ENCODE peak calls at places on chromosomes 11 and 22, in six cellular contexts. D is CD4-positive, alpha-beta memory T cell; K is AG04450; W is A549; G is PC-3; Z is colonic mucosa. M is an unnamed sample.

GRCh38 chr11:134488913-134489312 is 76.9 kb upstream of the B3GAT1 start:
- DNase-seq in Z (no peak), G (no peak), D (no peak), W (no peak), K (no peak), M (no peak)

GRCh38 chr11:118374729-118375128 is 15.3 kb downstream of the UBE4A start:
- DNase-seq in K (no peak), G (no peak), W (no peak), Z (no peak), D (no peak), M (no peak)

GRCh38 chr11:132140056-132140455 is 769.6 kb downstream of the NTM start:
- DNase-seq in D (no peak), K (no peak), Z (no peak), W (no peak), G (no peak), M (no peak)

GRCh38 chr11:130762342-130763037 is 153.8 kb downstream of the SNX19 start:
- DNase-seq in D (no peak), G (peak), W (no peak), K (no peak), Z (no peak), M (no peak)

GRCh38 chr11:20047755-20048154 is 112.5 kb downstream of the DBX1 start:
- DNase-seq in W (no peak), D (no peak), G (no peak), K (no peak), Z (no peak), M (no peak)

GRCh38 chr22:38788417-38788816 is 5.5 kb downstream of the DNAL4 start:
- DNase-seq in D (no peak), W (no peak), Z (peak), K (peak), G (peak), M (no peak)

GRCh38 chr11:59158206-59159068 is 13.5 kb upstream of the DTX4 start:
- DNase-seq in W (peak), Z (peak), D (peak), G (peak), K (peak), M (peak)

GRCh38 chr11:69842746-69843528 is 23.7 kb upstream of the FGF3 start:
- DNase-seq in G (no peak), K (no peak), Z (no peak), D (no peak), W (no peak), M (no peak)

GRCh38 chr11:68160100-68160695 is 39.0 kb upstream of the CHKA start:
- DNase-seq in D (no peak), Z (no peak), G (no peak), K (no peak), W (no peak), M (no peak)

GRCh38 chr11:17197431-17197898 is 10.3 kb downstream of the PIK3C2A start:
- DNase-seq in D (no peak), Z (no peak), K (no peak), G (peak), W (no peak), M (no peak)

GRCh38 chr11:107549253-107549953 is 16.1 kb downstream of the ALKBH8 start:
- DNase-seq in K (no peak), W (no peak), Z (peak), D (peak), G (peak), M (peak)

GRCh38 chr11:133896028-133896427 is 50.7 kb upstream of the SPATA19 start:
- DNase-seq in Z (no peak), D (no peak), G (no peak), W (no peak), K (no peak), M (no peak)

GRCh38 chr11:113529606-113530005 is 54.4 kb upstream of the DRD2 start:
- DNase-seq in K (no peak), W (no peak), D (no peak), G (no peak), Z (no peak), M (no peak)

GRCh38 chr11:64088159-64089026 is 52.7 kb downstream of the FLRT1 start:
- DNase-seq in K (no peak), Z (no peak), G (peak), D (no peak), W (peak), M (no peak)

GRCh38 chr11:96044311-96044710 is 120.4 kb upstream of the MTMR2 start:
- DNase-seq in K (no peak), Z (no peak), W (no peak), G (no peak), D (no peak), M (no peak)

GRCh38 chr11:83819936-83820549 is 533.9 kb upstream of the CCDC90B start:
- DNase-seq in Z (no peak), W (peak), D (peak), K (peak), G (peak), M (no peak)

GRCh38 chr11:33135216-33135615 is 26.1 kb downstream of the CSTF3 start:
- DNase-seq in D (no peak), Z (no peak), G (no peak), K (peak), W (no peak), M (no peak)

GRCh38 chr22:47162865-47163264 is 400.4 kb downstream of the TBC1D22A start:
- DNase-seq in Z (no peak), K (no peak), W (no peak), D (no peak), G (no peak), M (no peak)

GRCh38 chr11:27705873-27706820 is 5.9 kb upstream of the BDNF start:
- DNase-seq in D (no peak), G (peak), W (peak), Z (no peak), K (no peak), M (no peak)

GRCh38 chr22:40410272-40410671 is 39.9 kb downstream of the SGSM3 start:
- DNase-seq in W (no peak), G (peak), K (no peak), Z (no peak), D (no peak), M (no peak)
- H3K27ac ChIP-seq in W (no peak), G (peak), K (no peak), Z (no peak), D (no peak), M (no peak)

GRCh38 chr22:19289475-19290161 is 1.9 kb downstream of the CLTCL1 start:
- DNase-seq in D (no peak), G (peak), K (peak), W (no peak), Z (no peak), M (no peak)

GRCh38 chr22:19290400-19291217 is 910 bp downstream of the CLTCL1 start:
- DNase-seq in D (peak), Z (no peak), W (no peak), G (no peak), K (no peak), M (no peak)

GRCh38 chr22:19285831-19286230 is 5.7 kb downstream of the CLTCL1 start:
- DNase-seq in W (no peak), Z (no peak), D (no peak), K (no peak), G (no peak), M (no peak)

GRCh38 chr22:19287889-19288288 is 3.6 kb downstream of the CLTCL1 start:
- DNase-seq in D (no peak), G (peak), K (peak), W (no peak), Z (no peak), M (no peak)

GRCh38 chr22:19287076-19287724 is 4.3 kb downstream of the CLTCL1 start:
- DNase-seq in Z (no peak), K (peak), G (peak), W (no peak), D (no peak), M (no peak)
- H3K4me3 ChIP-seq in Z (no peak), K (no peak), G (no peak), W (peak), D (no peak), M (no peak)

GRCh38 chr11:75814369-75814685 is 683 bp upstream of the UVRAG start:
- DNase-seq in G (no peak), K (no peak), Z (no peak), W (no peak), D (no peak), M (no peak)

GRCh38 chr11:75813622-75814039 is 1.4 kb upstream of the UVRAG start:
- DNase-seq in D (no peak), K (no peak), G (peak), W (no peak), Z (no peak), M (no peak)

GRCh38 chr11:75811485-75811884 is 3.5 kb upstream of the UVRAG start:
- DNase-seq in K (no peak), W (no peak), G (no peak), D (no peak), Z (no peak), M (no peak)

GRCh38 chr11:75813126-75813525 is 1.9 kb upstream of the UVRAG start:
- DNase-seq in Z (no peak), W (no peak), K (no peak), D (no peak), G (peak), M (no peak)

DNA sequence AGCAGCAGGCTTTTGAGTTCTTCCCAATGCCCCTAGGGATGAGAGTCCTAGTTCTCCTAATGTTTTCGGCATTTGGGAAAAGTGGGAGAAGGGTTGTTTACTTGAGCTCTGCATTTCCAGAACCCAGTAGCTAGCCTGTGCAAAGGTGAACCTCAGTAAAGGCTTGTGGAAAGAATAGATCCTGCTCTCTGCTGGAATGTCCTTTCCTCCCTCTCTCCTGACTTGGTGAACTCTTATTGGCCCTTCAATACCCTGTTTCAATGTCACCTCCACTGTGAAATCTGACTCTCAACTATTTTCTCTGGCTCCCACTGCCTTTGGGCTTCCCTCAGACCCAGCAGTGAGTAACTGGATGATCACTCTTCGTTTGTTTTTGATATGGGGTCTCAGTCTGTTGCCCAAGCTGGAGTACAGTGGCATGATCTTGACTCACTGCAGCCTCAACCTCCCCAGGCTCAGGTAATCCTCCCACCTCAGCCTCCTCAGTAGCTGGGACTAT is 2.4 kb upstream of the UVRAG start:
- DNase-seq in D (no peak), W (no peak), Z (no peak), K (no peak), G (peak), M (no peak)
- H3K27ac ChIP-seq in D (no peak), W (no peak), Z (no peak), K (no peak), G (peak), M (no peak)

GRCh38 chr11:87092567-87092966 is 54.8 kb downstream of the TMEM135 start:
- DNase-seq in D (no peak), W (no peak), Z (no peak), G (no peak), K (no peak), M (no peak)

GRCh38 chr11:87097582-87097981 is 59.8 kb downstream of the TMEM135 start:
- DNase-seq in G (peak), K (peak), D (peak), Z (peak), W (peak), M (peak)

DNA sequence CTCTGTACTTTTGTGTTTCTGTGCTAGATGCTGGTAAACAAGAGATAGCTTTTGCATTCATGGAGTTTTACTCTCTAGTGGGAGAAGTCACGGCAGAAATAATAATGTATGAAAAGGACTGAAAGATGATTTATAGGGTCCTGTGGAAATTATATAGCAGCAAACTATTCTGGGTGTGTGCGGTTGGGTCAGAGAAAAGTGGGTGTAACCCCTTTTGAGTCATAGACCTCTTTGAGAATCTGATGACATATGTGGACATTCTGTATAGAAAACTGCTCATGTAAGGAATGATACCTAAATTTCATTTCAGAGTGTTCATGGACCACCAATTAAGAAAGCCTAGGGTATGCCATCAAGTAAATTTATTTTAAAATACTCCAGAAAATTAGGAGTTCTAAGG is 54.4 kb downstream of the TMEM135 start:
- DNase-seq in D (no peak), Z (no peak), W (no peak), G (no peak), K (no peak), M (no peak)
- H3K4me3 ChIP-seq in D (no peak), Z (no peak), W (no peak), G (no peak), K (no peak), M (no peak)

GRCh38 chr22:19478086-19478392 is 954 bp downstream of the UFD1 start:
- DNase-seq in G (no peak), W (no peak), Z (no peak), K (no peak), D (no peak), M (no peak)

GRCh38 chr22:19478466-19479357 is at the start of gene UFD1:
- DNase-seq in W (peak), K (peak), Z (peak), G (peak), D (peak), M (peak)

GRCh38 chr22:19476023-19476422 is 3.0 kb downstream of the UFD1 start:
- DNase-seq in D (no peak), G (no peak), W (no peak), Z (no peak), K (no peak), M (no peak)

GRCh38 chr22:19479358-19480172 is at the start of gene CDC45:
- DNase-seq in Z (peak), W (peak), G (peak), D (peak), K (peak), M (peak)

GRCh38 chr22:19477321-19478085 is 1.5 kb downstream of the UFD1 start:
- DNase-seq in G (peak), W (no peak), K (no peak), D (peak), Z (no peak), M (no peak)
- H3K27ac ChIP-seq in G (no peak), W (peak), K (peak), D (peak), Z (no peak), M (peak)

M was measured in CD8-positive, alpha-beta memory T cell.